ENCODE peak calls at places on chromosomes 3 and 15, in nine cellular contexts. L is ovary, J is A549, M is IMR-90, V is left ventricle myocardium inferior, F is hepatocyte, X is uterus, D is thoracic aorta, H is colonic mucosa. G is an unnamed sample. For H3K9me3, the result is how much of the 10 kb centered on the place peaks cover.

GRCh38 chr3:140093742-140094141 is 158.8 kb downstream of the CLSTN2 start:
- DNase-seq in L (peak), J (no peak), M (peak), V (peak), F (peak), X (peak), D (peak), H (peak), G (peak)

GRCh38 chr3:132421832-132422231 is 4.5 kb downstream of the DNAJC13 start:
- DNase-seq in L (no peak), J (no peak), M (peak), V (no peak), F (no peak), X (no peak), D (no peak), H (no peak), G (no peak)

GRCh38 chr15:90223441-90224165 is 10.1 kb downstream of the CIB1 start:
- DNase-seq in L (no peak), J (no peak), M (no peak), V (no peak), F (no peak), X (no peak), D (no peak), H (no peak), G (no peak)

GRCh38 chr3:134517796-134518195 is 31.9 kb downstream of the CEP63 start:
- DNase-seq in L (no peak), J (no peak), M (peak), V (no peak), F (no peak), X (no peak), D (no peak), H (no peak), G (no peak)

GRCh38 chr3:98798820-98799219 is 35.7 kb downstream of the ST3GAL6 start:
- DNase-seq in L (no peak), J (no peak), M (no peak), V (no peak), F (no peak), X (no peak), D (no peak), H (no peak), G (no peak)

GRCh38 chr3:112470791-112471190 is 28.5 kb downstream of the BTLA start:
- DNase-seq in L (no peak), J (no peak), M (peak), V (no peak), F (no peak), X (no peak), D (no peak), H (no peak), G (no peak)

GRCh38 chr3:127652246-127652995 is 20.3 kb upstream of the ABTB1 start:
- DNase-seq in L (peak), J (peak), M (peak), V (peak), F (peak), X (peak), D (no peak), H (no peak), G (peak)

GRCh38 chr15:63089260-63090043 is 32.2 kb upstream of the LACTB start:
- DNase-seq in L (no peak), J (peak), M (peak), V (peak), F (peak), X (peak), D (no peak), H (peak), G (peak)

GRCh38 chr3:143001369-143002082 is at the start of gene U2SURP:
- DNase-seq in L (peak), J (peak), M (peak), V (peak), F (peak), X (peak), D (peak), H (peak), G (peak)

GRCh38 chr3:13277130-13277783 is 142.9 kb downstream of the NUP210 start:
- DNase-seq in L (no peak), J (no peak), M (no peak), V (no peak), F (no peak), X (no peak), D (no peak), H (no peak), G (no peak)

GRCh38 chr15:69505906-69506305 is 53.3 kb downstream of the RPLP1 start:
- DNase-seq in L (no peak), J (no peak), M (no peak), V (no peak), F (no peak), X (no peak), D (no peak), H (no peak), G (no peak)

GRCh38 chr3:127019449-127019848 is 36.5 kb downstream of the PLXNA1 start:
- DNase-seq in L (no peak), J (no peak), M (peak), V (no peak), F (no peak), X (no peak), D (no peak), H (no peak), G (no peak)

GRCh38 chr3:182105875-182106274 is 394.1 kb downstream of the SOX2 start:
- DNase-seq in L (no peak), J (no peak), M (no peak), V (no peak), F (no peak), X (no peak), D (no peak), H (no peak), G (no peak)

GRCh38 chr3:103813955-103814354 is 1379.1 kb downstream of the ZPLD1 start:
- DNase-seq in L (no peak), J (no peak), M (no peak), V (no peak), F (no peak), X (no peak), D (no peak), H (no peak), G (no peak)

GRCh38 chr3:194758716-194759115 is 73.0 kb downstream of the FAM43A start:
- DNase-seq in L (no peak), J (no peak), M (no peak), V (no peak), F (no peak), X (no peak), D (no peak), H (no peak), G (no peak)

GRCh38 chr15:66196565-66196964 is 57.0 kb downstream of the MEGF11 start:
- DNase-seq in L (no peak), J (no peak), M (peak), V (no peak), F (no peak), X (no peak), D (no peak), H (no peak), G (no peak)

GRCh38 chr3:129599607-129600006 is 6.9 kb downstream of the PLXND1 start:
- DNase-seq in L (no peak), J (no peak), M (peak), V (peak), F (no peak), X (no peak), D (no peak), H (no peak), G (no peak)

GRCh38 chr15:92925409-92925808 is 25.3 kb downstream of the CHD2 start:
- DNase-seq in L (no peak), J (no peak), M (no peak), V (no peak), F (no peak), X (no peak), D (no peak), H (no peak), G (no peak)

GRCh38 chr3:171321959-171322358 is 138.2 kb downstream of the TNIK start:
- DNase-seq in L (no peak), J (no peak), M (no peak), V (no peak), F (no peak), X (no peak), D (no peak), H (no peak), G (no peak)

GRCh38 chr15:26716069-26716468 is 56.8 kb downstream of the GABRB3 start:
- DNase-seq in L (no peak), J (no peak), M (no peak), V (no peak), F (no peak), X (no peak), D (no peak), H (no peak), G (no peak)

GRCh38 chr15:26713498-26713897 is 59.4 kb downstream of the GABRB3 start:
- DNase-seq in L (no peak), J (no peak), M (no peak), V (no peak), F (no peak), X (no peak), D (no peak), H (no peak), G (no peak)

GRCh38 chr15:26712350-26712749 is 60.5 kb downstream of the GABRB3 start:
- DNase-seq in L (no peak), J (no peak), M (no peak), V (no peak), F (no peak), X (no peak), D (no peak), H (no peak), G (no peak)

GRCh38 chr15:26711445-26711844 is 61.4 kb downstream of the GABRB3 start:
- DNase-seq in L (no peak), J (no peak), M (no peak), V (no peak), F (no peak), X (no peak), D (no peak), H (no peak), G (no peak)
- H3K9me3 ChIP-seq in L (under half), J (under half), M (under half), V (under half), F (under half), X (under half), D (under half), H (under half), G (under half)

DNA sequence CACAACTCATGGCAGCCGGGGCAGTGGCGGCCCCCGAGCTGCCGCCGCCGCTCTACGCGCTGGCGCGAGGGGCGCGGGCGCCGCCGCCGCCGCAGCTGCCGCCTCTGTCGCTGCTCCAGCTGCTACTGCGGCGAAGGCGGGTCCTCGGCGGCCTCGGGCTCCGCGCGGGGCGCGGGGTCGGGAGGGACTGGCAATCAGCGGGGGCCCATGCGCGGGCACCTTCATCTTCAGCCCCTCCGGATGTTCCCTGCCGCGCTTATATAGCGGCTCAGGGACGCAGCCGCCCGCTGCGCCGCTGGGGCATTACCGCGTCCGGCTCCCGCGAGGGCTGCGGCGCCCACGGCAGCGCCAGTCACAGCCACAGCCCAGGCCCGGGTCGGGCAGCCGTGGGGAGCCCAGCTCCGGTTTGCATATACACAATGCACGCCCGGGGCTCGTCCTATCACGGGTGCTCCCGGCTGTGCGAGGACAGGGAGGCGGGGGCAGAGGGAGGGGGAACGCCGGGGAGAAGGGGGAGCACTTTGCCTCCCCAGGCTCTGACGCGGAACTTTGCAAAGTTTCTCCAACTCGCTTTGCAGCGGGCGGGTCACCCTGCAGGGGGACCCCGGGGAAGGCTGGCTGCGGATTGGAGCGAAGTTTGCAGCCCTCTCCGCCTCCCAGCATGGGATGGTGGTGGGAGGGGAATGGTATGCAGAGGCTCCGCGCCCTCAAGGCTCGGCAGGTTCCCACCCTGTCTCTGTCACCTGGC is at the start of gene VGLL3:
- DNase-seq in L (peak), J (peak), M (peak), V (peak), F (peak), X (peak), D (peak), H (peak), G (peak)
- TF ChIP-seq CTCF in L (no peak), J (no peak), M (peak), V (peak), F (peak), X (no peak), D (peak), H (no peak), G (no peak)

GRCh38 chr15:20358066-20358780 is 183.4 kb downstream of the GOLGA6L6 start:
- DNase-seq in L (peak), J (no peak), M (no peak), V (no peak), F (peak), X (no peak), D (no peak), H (no peak), G (peak)

GRCh38 chr15:20358781-20359414 is 182.7 kb downstream of the GOLGA6L6 start:
- DNase-seq in L (no peak), J (no peak), M (no peak), V (no peak), F (no peak), X (no peak), D (no peak), H (no peak), G (no peak)

GRCh38 chr15:20356444-20357138 is 185.0 kb downstream of the GOLGA6L6 start:
- DNase-seq in L (peak), J (peak), M (no peak), V (peak), F (no peak), X (peak), D (no peak), H (no peak), G (peak)

GRCh38 chr15:20357139-20358065 is 184.2 kb downstream of the GOLGA6L6 start:
- DNase-seq in L (peak), J (no peak), M (no peak), V (no peak), F (peak), X (no peak), D (no peak), H (no peak), G (peak)

DNA sequence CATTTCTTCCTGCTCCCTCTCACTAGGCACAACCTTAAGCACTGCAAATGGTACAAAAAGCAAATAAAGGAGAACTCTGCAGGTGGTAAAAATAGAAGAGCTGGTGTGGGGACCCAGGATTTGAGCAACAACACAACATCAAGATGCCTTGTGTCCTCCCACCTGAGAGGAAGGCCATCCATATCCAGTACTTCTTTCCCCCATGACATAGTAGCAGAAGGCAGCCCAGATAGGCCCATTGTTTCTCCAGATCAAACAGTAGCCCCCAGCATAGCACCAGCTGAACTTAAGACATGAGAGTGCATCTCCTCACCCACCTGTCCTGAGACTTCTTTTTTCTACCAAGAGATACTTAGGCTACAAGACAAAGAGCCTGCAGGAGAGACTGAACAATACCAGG is 180.5 kb downstream of the GOLGA6L6 start:
- DNase-seq in L (no peak), J (no peak), M (no peak), V (no peak), F (peak), X (no peak), D (no peak), H (no peak), G (no peak)
- H3K9me3 ChIP-seq in L (under half), J (under half), M (under half), V (under half), F (under half), X (under half), D (under half), H (under half), G (under half)

DNA sequence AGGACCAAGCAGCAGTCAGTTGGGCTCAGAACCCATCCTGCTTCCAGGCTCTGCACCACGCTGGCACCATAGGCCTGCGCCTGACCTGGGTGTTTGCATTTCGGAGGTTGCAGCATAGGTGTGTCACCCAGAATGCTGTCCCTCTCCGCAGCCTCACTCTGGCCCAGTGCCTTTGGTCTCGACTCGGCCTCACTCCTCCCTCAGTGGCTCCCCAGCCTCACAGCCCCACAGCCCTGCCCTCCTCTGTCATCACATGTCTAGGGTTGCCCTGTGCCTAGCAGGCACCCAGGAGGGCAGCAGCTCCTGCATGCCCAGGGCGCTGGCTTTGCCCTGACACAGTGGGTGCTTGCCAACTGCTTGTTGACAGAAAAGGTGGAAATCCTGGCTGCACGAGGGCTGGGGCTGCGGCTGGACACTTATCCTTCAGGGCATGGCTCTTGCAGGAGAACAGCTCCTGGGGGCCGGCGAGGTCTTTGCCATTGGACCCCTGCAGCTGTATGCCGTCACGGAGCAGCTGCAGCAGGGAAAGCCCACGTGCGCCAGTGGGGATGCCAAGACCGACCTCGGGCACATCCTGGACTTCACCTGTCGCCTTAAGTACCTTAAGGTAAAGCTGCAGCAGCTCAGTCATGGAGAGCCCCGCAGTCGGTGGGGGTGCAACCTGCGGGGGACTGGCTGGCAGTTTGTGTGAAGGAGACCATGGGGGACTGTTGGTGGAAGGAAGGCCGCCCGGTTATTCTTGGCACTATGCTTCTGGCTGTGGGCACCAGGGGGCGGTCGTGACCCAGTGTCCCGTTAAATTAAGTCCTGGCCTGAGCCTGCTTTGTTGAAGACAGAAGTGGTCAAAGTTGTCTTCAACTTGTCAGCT is 16.2 kb downstream of the NISCH start:
- DNase-seq in L (peak), J (peak), M (peak), V (peak), F (peak), X (peak), D (no peak), H (peak), G (peak)
- TF ChIP-seq CTCF in L (peak), J (peak), M (peak), V (peak), F (peak), X (peak), D (peak), H (peak), G (peak)

GRCh38 chr3:185327052-185327451 is 35.9 kb upstream of the MAP3K13 start:
- DNase-seq in L (no peak), J (no peak), M (no peak), V (no peak), F (no peak), X (no peak), D (no peak), H (no peak), G (no peak)
- H3K9me3 ChIP-seq in L (under half), J (under half), M (under half), V (under half), F (under half), X (under half), D (under half), H (under half), G (under half)